ENCODE peak calls at places on chromosomes 5 and 9, in four cellular contexts. One of them, this sample, is unnamed.

GRCh38 chr9:126588491-126589168 is 25.1 kb upstream of the LMX1B start:
- DNase-seq in anterior cingulate cortex: no peak
- DNase-seq in stimulated activated CD4-positive, alpha-beta T cell treated with anti-CD3 and anti-CD28 coated beads, Interleukin-15, amount 100 ng/mL, for 1 hour: no peak
- DNase-seq in AML-193: no peak
- DNase-seq in this sample: no peak

GRCh38 chr9:136693490-136694162 is 6.4 kb upstream of the AGPAT2 start:
- DNase-seq in anterior cingulate cortex: no peak
- DNase-seq in stimulated activated CD4-positive, alpha-beta T cell treated with anti-CD3 and anti-CD28 coated beads, Interleukin-15, amount 100 ng/mL, for 1 hour: no peak
- DNase-seq in AML-193: no peak
- DNase-seq in this sample: no peak

GRCh38 chr9:5122542-5122941 is 62.9 kb downstream of the INSL6 start:
- DNase-seq in anterior cingulate cortex: no peak
- DNase-seq in stimulated activated CD4-positive, alpha-beta T cell treated with anti-CD3 and anti-CD28 coated beads, Interleukin-15, amount 100 ng/mL, for 1 hour: no peak
- DNase-seq in AML-193: no peak
- DNase-seq in this sample: no peak

GRCh38 chr5:34684281-34684979 is 28.3 kb downstream of the RAI14 start:
- DNase-seq in anterior cingulate cortex: no peak
- DNase-seq in stimulated activated CD4-positive, alpha-beta T cell treated with anti-CD3 and anti-CD28 coated beads, Interleukin-15, amount 100 ng/mL, for 1 hour: no peak
- DNase-seq in AML-193: no peak
- DNase-seq in this sample: no peak

GRCh38 chr5:167920589-167920988 is 370.9 kb upstream of the WWC1 start:
- DNase-seq in anterior cingulate cortex: no peak
- DNase-seq in stimulated activated CD4-positive, alpha-beta T cell treated with anti-CD3 and anti-CD28 coated beads, Interleukin-15, amount 100 ng/mL, for 1 hour: no peak
- DNase-seq in AML-193: no peak
- DNase-seq in this sample: no peak

GRCh38 chr5:135287551-135287950 is 111.5 kb downstream of the MACROH2A1 start:
- DNase-seq in anterior cingulate cortex: no peak
- DNase-seq in stimulated activated CD4-positive, alpha-beta T cell treated with anti-CD3 and anti-CD28 coated beads, Interleukin-15, amount 100 ng/mL, for 1 hour: no peak
- DNase-seq in AML-193: no peak
- DNase-seq in this sample: no peak

GRCh38 chr9:19985081-19985480 is 196.2 kb upstream of the SLC24A2 start:
- DNase-seq in anterior cingulate cortex: no peak
- DNase-seq in stimulated activated CD4-positive, alpha-beta T cell treated with anti-CD3 and anti-CD28 coated beads, Interleukin-15, amount 100 ng/mL, for 1 hour: no peak
- DNase-seq in AML-193: no peak
- DNase-seq in this sample: no peak

GRCh38 chr5:137370511-137371071 is 128.5 kb downstream of the SPOCK1 start:
- DNase-seq in anterior cingulate cortex: no peak
- DNase-seq in stimulated activated CD4-positive, alpha-beta T cell treated with anti-CD3 and anti-CD28 coated beads, Interleukin-15, amount 100 ng/mL, for 1 hour: no peak
- DNase-seq in AML-193: no peak
- DNase-seq in this sample: no peak

GRCh38 chr5:43643750-43644149 is 40.8 kb downstream of the NNT start:
- DNase-seq in anterior cingulate cortex: peak; percentile 6
- DNase-seq in stimulated activated CD4-positive, alpha-beta T cell treated with anti-CD3 and anti-CD28 coated beads, Interleukin-15, amount 100 ng/mL, for 1 hour: no peak
- DNase-seq in AML-193: no peak
- DNase-seq in this sample: peak; percentile 60

GRCh38 chr9:134994926-134995791 is 77.4 kb upstream of the FCN1 start:
- DNase-seq in anterior cingulate cortex: no peak
- DNase-seq in stimulated activated CD4-positive, alpha-beta T cell treated with anti-CD3 and anti-CD28 coated beads, Interleukin-15, amount 100 ng/mL, for 1 hour: no peak
- DNase-seq in AML-193: no peak
- DNase-seq in this sample: no peak

GRCh38 chr9:100111235-100111634 is 12.2 kb downstream of the INVS start:
- DNase-seq in anterior cingulate cortex: peak; percentile 54
- DNase-seq in stimulated activated CD4-positive, alpha-beta T cell treated with anti-CD3 and anti-CD28 coated beads, Interleukin-15, amount 100 ng/mL, for 1 hour: no peak
- DNase-seq in AML-193: peak; percentile 75
- DNase-seq in this sample: peak; percentile 33

GRCh38 chr9:15999422-16000339 is 446.8 kb downstream of the CCDC171 start:
- DNase-seq in anterior cingulate cortex: no peak
- DNase-seq in stimulated activated CD4-positive, alpha-beta T cell treated with anti-CD3 and anti-CD28 coated beads, Interleukin-15, amount 100 ng/mL, for 1 hour: no peak
- DNase-seq in AML-193: no peak
- DNase-seq in this sample: no peak

GRCh38 chr5:153441997-153442396 is 48.5 kb upstream of the GRIA1 start:
- DNase-seq in anterior cingulate cortex: no peak
- DNase-seq in stimulated activated CD4-positive, alpha-beta T cell treated with anti-CD3 and anti-CD28 coated beads, Interleukin-15, amount 100 ng/mL, for 1 hour: no peak
- DNase-seq in AML-193: no peak
- DNase-seq in this sample: no peak

GRCh38 chr9:115353681-115354080 is 235.7 kb upstream of the TNC start:
- DNase-seq in anterior cingulate cortex: no peak
- DNase-seq in stimulated activated CD4-positive, alpha-beta T cell treated with anti-CD3 and anti-CD28 coated beads, Interleukin-15, amount 100 ng/mL, for 1 hour: no peak
- DNase-seq in AML-193: no peak
- DNase-seq in this sample: no peak

GRCh38 chr5:150671509-150672236 is 10.6 kb downstream of the MYOZ3 start:
- DNase-seq in anterior cingulate cortex: no peak
- DNase-seq in stimulated activated CD4-positive, alpha-beta T cell treated with anti-CD3 and anti-CD28 coated beads, Interleukin-15, amount 100 ng/mL, for 1 hour: no peak
- DNase-seq in AML-193: no peak
- DNase-seq in this sample: no peak

GRCh38 chr9:82987790-82988189 is 75.2 kb downstream of the RASEF start:
- DNase-seq in anterior cingulate cortex: no peak
- DNase-seq in stimulated activated CD4-positive, alpha-beta T cell treated with anti-CD3 and anti-CD28 coated beads, Interleukin-15, amount 100 ng/mL, for 1 hour: no peak
- DNase-seq in AML-193: no peak
- DNase-seq in this sample: no peak

GRCh38 chr9:113748135-113748534 is 128.0 kb upstream of the ZNF618 start:
- DNase-seq in anterior cingulate cortex: no peak
- DNase-seq in stimulated activated CD4-positive, alpha-beta T cell treated with anti-CD3 and anti-CD28 coated beads, Interleukin-15, amount 100 ng/mL, for 1 hour: no peak
- DNase-seq in AML-193: no peak
- DNase-seq in this sample: no peak

GRCh38 chr9:127955294-127956015 is 17.8 kb upstream of the DPM2 start:
- DNase-seq in anterior cingulate cortex: no peak
- DNase-seq in stimulated activated CD4-positive, alpha-beta T cell treated with anti-CD3 and anti-CD28 coated beads, Interleukin-15, amount 100 ng/mL, for 1 hour: peak; percentile 63
- DNase-seq in AML-193: no peak
- DNase-seq in this sample: peak; percentile 80

GRCh38 chr5:34930870-34931269 is 1.5 kb downstream of the DNAJC21 start:
- DNase-seq in anterior cingulate cortex: no peak
- DNase-seq in stimulated activated CD4-positive, alpha-beta T cell treated with anti-CD3 and anti-CD28 coated beads, Interleukin-15, amount 100 ng/mL, for 1 hour: no peak
- DNase-seq in AML-193: no peak
- DNase-seq in this sample: no peak

GRCh38 chr5:180156141-180156540 is 52.9 kb downstream of the RASGEF1C start:
- DNase-seq in anterior cingulate cortex: no peak
- DNase-seq in stimulated activated CD4-positive, alpha-beta T cell treated with anti-CD3 and anti-CD28 coated beads, Interleukin-15, amount 100 ng/mL, for 1 hour: no peak
- DNase-seq in AML-193: no peak
- DNase-seq in this sample: peak; percentile 37

GRCh38 chr9:76185432-76185831 is 208.8 kb downstream of the RFK start:
- DNase-seq in anterior cingulate cortex: no peak
- DNase-seq in stimulated activated CD4-positive, alpha-beta T cell treated with anti-CD3 and anti-CD28 coated beads, Interleukin-15, amount 100 ng/mL, for 1 hour: no peak
- DNase-seq in AML-193: no peak
- DNase-seq in this sample: no peak

GRCh38 chr5:102753889-102754498 is 1.1 kb upstream of the PAM start:
- DNase-seq in anterior cingulate cortex: no peak
- DNase-seq in stimulated activated CD4-positive, alpha-beta T cell treated with anti-CD3 and anti-CD28 coated beads, Interleukin-15, amount 100 ng/mL, for 1 hour: no peak
- DNase-seq in AML-193: no peak
- DNase-seq in this sample: no peak

GRCh38 chr5:56278267-56278826 is 45.2 kb upstream of the ANKRD55 start:
- DNase-seq in anterior cingulate cortex: no peak
- DNase-seq in stimulated activated CD4-positive, alpha-beta T cell treated with anti-CD3 and anti-CD28 coated beads, Interleukin-15, amount 100 ng/mL, for 1 hour: no peak
- DNase-seq in AML-193: no peak
- DNase-seq in this sample: no peak

This sample was measured in D341Med.